ENCODE peak calls at places on chromosomes 5 and 9, in four cellular contexts. T, F, K and J are unnamed samples.

GRCh38 chr5:97062046-97062445 is 80.4 kb downstream of the LIX1 start:
- DNase-seq in T (no peak), F (no peak), K (no peak), J (no peak)

GRCh38 chr9:5617749-5618148 is 11.2 kb upstream of the RIC1 start:
- DNase-seq in F (no peak), T (no peak), K (no peak), J (no peak)

GRCh38 chr9:92619601-92620300 is 50.2 kb downstream of the IPPK start:
- DNase-seq in T (no peak), F (no peak), K (no peak), J (peak; percentile 17)

GRCh38 chr5:124810420-124810819 is 64.0 kb upstream of the ZNF608 start:
- DNase-seq in K (no peak), F (no peak), T (no peak), J (no peak)

GRCh38 chr5:54944364-54944763 is 41.0 kb downstream of the ESM1 start:
- DNase-seq in T (peak; percentile 13), K (peak; percentile 12), F (no peak), J (peak; percentile 25)

GRCh38 chr5:109451161-109451560 is 41.4 kb upstream of the PJA2 start:
- DNase-seq in K (no peak), F (no peak), T (peak; percentile 42), J (no peak)

GRCh38 chr9:120886490-120886967 is 9.5 kb upstream of the PHF19 start:
- DNase-seq in K (no peak), F (no peak), T (no peak), J (no peak)

GRCh38 chr5:101080485-101081240 is 177.6 kb upstream of the ST8SIA4 start:
- DNase-seq in F (no peak), K (no peak), T (no peak), J (no peak)

GRCh38 chr5:5886812-5887486 is 464.5 kb downstream of the ICE1 start:
- DNase-seq in T (peak; percentile 44), F (no peak), K (no peak), J (peak; percentile 91)

GRCh38 chr9:128253991-128254346 is 21.8 kb downstream of the GOLGA2 start:
- DNase-seq in T (no peak), F (no peak), K (no peak), J (peak; percentile 19)

GRCh38 chr5:96601200-96601599 is 61.0 kb upstream of the CAST start:
- DNase-seq in T (no peak), F (no peak), K (no peak), J (no peak)

GRCh38 chr5:25850581-25850980 is 1187.8 kb downstream of the CDH9 start:
- DNase-seq in F (no peak), K (no peak), T (no peak), J (peak; percentile 2)

GRCh38 chr5:66171349-66172344 is 27.5 kb downstream of the SREK1 start:
- DNase-seq in F (peak; percentile 18), T (peak; percentile 21), K (no peak), J (no peak)

GRCh38 chr5:141811287-141812155 is 66.7 kb downstream of the PCDH1 start:
- DNase-seq in F (peak; percentile 38), K (no peak), T (no peak), J (peak; percentile 92)

GRCh38 chr5:72065751-72066255 is 41.5 kb upstream of the MAP1B start:
- DNase-seq in T (no peak), F (peak; percentile 99), K (no peak), J (peak; percentile 49)

GRCh38 chr5:136890431-136891148 is 525.2 kb upstream of the TRPC7 start:
- DNase-seq in K (no peak), F (no peak), T (no peak), J (no peak)

GRCh38 chr5:126811515-126812198 is 34.7 kb downstream of the LMNB1 start:
- DNase-seq in K (no peak), F (no peak), T (no peak), J (no peak)

GRCh38 chr5:126656397-126657007 is 55.8 kb downstream of the PHAX start:
- DNase-seq in F (no peak), K (peak; percentile 31), T (no peak), J (peak; percentile 59)

GRCh38 chr5:35335752-35336151 is 105.5 kb upstream of the PRLR start:
- DNase-seq in F (no peak), K (no peak), T (peak; percentile 67), J (no peak)

GRCh38 chr9:137951597-137952490 is 74.3 kb downstream of the CACNA1B start:
- DNase-seq in K (no peak), F (no peak), T (no peak), J (no peak)

GRCh38 chr5:160475864-160476438 is 54.3 kb downstream of the PTTG1 start:
- DNase-seq in T (no peak), K (no peak), F (no peak), J (no peak)

GRCh38 chr9:100029246-100029645 is 69.6 kb downstream of the ERP44 start:
- DNase-seq in K (no peak), T (no peak), F (no peak), J (no peak)

GRCh38 chr5:141880961-141881801 is 3.0 kb upstream of the PCDH1 start:
- DNase-seq in K (no peak), T (no peak), F (no peak), J (no peak)

GRCh38 chr5:64096771-64097170 is 68.9 kb upstream of the RNF180 start:
- DNase-seq in F (peak; percentile 77), T (no peak), K (no peak), J (no peak)
- H3K4me3 ChIP-seq in F (no peak overlapping the region), T (no peak overlapping the region), K (no peak overlapping the region), J (no peak overlapping the region)

GRCh38 chr9:134149380-134149779 is 13.5 kb downstream of the WDR5 start:
- DNase-seq in F (no peak), T (no peak), K (no peak), J (no peak)
- H3K36me3 ChIP-seq in F (peaks cover 87% of the 10 kb centered on the region), T (peaks cover 37% of the 10 kb centered on the region), K (peaks cover 41% of the 10 kb centered on the region), J (peaks cover 41% of the 10 kb centered on the region)

DNA sequence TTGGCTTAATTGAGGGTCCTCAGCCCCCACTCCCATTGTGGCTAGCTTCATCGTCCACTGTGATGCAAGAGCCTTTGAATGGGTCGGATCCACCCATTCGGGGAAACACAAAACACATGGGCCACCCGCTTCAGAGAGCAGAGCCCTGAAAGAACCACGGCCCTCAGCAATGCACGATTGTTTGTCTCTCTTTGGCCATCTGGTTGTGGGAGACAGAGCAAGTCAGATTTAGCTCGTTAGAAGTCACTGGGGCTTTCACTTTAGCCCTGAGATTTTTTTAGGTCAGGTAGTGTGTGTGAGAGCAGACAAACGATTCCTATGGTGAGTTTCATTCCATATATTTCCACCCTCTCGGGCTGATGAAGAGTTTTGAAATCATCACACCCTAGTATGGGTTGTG is 12.9 kb upstream of the COL15A1 start:
- DNase-seq in F (no peak), T (no peak), K (no peak), J (no peak)
- H3K27me3 ChIP-seq in F (no peaks in the 10 kb centered on the region), T (no peaks in the 10 kb centered on the region), K (no peaks in the 10 kb centered on the region), J (no peaks in the 10 kb centered on the region)

GRCh38 chr5:134553816-134554215 is 28.3 kb downstream of the JADE2 start:
- DNase-seq in K (no peak), F (no peak), T (no peak), J (no peak)

GRCh38 chr5:134554319-134555222 is 29.1 kb downstream of the JADE2 start:
- DNase-seq in T (no peak), K (no peak), F (no peak), J (peak; percentile 79)

GRCh38 chr5:134550271-134551214 is 25.1 kb downstream of the JADE2 start:
- DNase-seq in K (no peak), F (no peak), T (no peak), J (peak; percentile 48)

GRCh38 chr5:134551891-134552290 is 26.4 kb downstream of the JADE2 start:
- DNase-seq in K (no peak), F (no peak), T (no peak), J (no peak)

GRCh38 chr5:134552301-134552700 is 26.8 kb downstream of the JADE2 start:
- DNase-seq in F (no peak), K (no peak), T (peak; percentile 78), J (no peak)
- H3K4me3 ChIP-seq in F (no peak overlapping the region), K (no peak overlapping the region), T (no peak overlapping the region), J (no peak overlapping the region)

DNA sequence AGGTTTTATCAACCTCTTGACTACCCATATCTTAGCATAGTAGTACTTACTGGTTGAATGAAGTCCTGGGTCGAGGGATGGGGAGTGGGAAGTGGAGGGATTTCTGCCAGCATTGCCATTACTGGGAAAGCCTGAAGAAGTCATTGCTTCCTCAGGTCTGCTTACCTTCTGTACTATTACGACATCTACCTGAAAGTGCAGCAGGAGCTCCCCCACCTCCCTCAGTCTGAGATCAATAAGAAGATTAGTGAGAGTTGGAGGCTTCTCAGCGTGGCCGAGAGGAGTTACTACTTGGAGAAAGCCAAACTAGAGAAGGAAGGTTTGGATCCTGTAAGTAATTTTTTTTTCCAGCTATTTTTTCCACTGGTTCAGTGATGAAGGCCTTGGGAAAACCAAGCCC is 5.8 kb downstream of the HMGXB3 start:
- DNase-seq in K (no peak), T (no peak), F (peak; percentile 58), J (no peak)
- H3K36me3 ChIP-seq in K (peaks cover 38% of the 10 kb centered on the region), T (peaks cover 16% of the 10 kb centered on the region), F (peaks cover 78% of the 10 kb centered on the region), J (peaks cover 23% of the 10 kb centered on the region)

GRCh38 chr9:135616621-135617537 is 22.5 kb downstream of the GLT6D1 start:
- DNase-seq in T (no peak), K (no peak), F (peak; percentile 67), J (peak; percentile 46)
- H3K27me3 ChIP-seq in T (no peaks in the 10 kb centered on the region), K (no peaks in the 10 kb centered on the region), F (no peaks in the 10 kb centered on the region), J (no peaks in the 10 kb centered on the region)

GRCh38 chr9:95349109-95350038 is 31.9 kb upstream of the FANCC start:
- DNase-seq in F (no peak), T (no peak), K (no peak), J (peak; percentile 82)
- H3K4me3 ChIP-seq in F (no peak overlapping the region), T (no peak overlapping the region), K (no peak overlapping the region), J (peak overlapping the region; percentile 56)

GRCh38 chr9:6986416-6986815 is 228.6 kb downstream of the KDM4C start:
- DNase-seq in K (no peak), T (no peak), F (no peak), J (no peak)

GRCh38 chr9:6987381-6987780 is 229.6 kb downstream of the KDM4C start:
- DNase-seq in T (no peak), K (no peak), F (no peak), J (no peak)

DNA sequence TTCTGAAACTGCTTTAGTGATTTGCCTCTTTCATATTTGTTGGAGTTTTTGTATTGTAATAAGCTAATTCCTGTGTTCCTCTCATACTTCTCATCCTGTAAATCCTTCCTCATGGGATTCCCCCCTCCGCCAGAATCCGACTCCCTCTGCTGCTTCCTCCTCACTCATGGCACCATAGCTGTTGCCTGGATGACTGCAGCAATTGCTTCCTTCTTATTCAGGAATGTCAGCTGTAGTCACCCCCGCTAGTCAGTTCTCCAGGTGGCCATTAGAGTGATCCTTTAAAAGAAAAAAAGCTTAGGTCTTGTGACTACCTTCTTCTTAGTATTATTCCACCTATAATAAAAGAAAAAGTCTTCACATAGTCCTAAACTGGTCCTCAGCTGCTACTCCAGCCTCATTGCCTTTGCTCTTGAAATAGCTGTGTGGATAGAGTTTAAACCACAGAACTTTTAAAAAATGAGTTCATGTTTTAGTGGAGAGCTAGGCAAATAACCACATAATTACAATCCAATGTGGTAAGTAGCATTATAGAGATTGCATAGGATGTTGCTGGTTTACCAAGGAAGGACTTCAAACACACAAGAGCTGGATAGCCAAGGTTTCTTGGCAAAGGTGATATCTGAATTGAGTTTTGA is 227.3 kb downstream of the KDM4C start:
- DNase-seq in F (no peak), K (no peak), T (no peak), J (peak; percentile 42)
- H3K36me3 ChIP-seq in F (peaks cover 3% of the 10 kb centered on the region), K (no peaks in the 10 kb centered on the region), T (peaks cover 19% of the 10 kb centered on the region), J (peaks cover 3% of the 10 kb centered on the region)